ENCODE peak calls at places on chromosomes 5 and 9, in six cellular contexts. G, E, F, J, O and V are unnamed samples.

GRCh38 chr5:82045526-82046267 is 73.9 kb downstream of the ATG10 start:
- DNase-seq in O (no peak), G (no peak), J (no peak), E (no peak), F (no peak), V (no peak)

GRCh38 chr5:65255294-65255693 is 226.4 kb downstream of the ADAMTS6 start:
- DNase-seq in F (no peak), E (no peak), O (no peak), J (no peak), G (no peak), V (no peak)

GRCh38 chr5:14501353-14502162 is 80.0 kb upstream of the OTULINL start:
- DNase-seq in F (no peak), O (no peak), J (no peak), G (no peak), E (no peak), V (no peak)

GRCh38 chr5:121257621-121258020 is 594.1 kb upstream of the FTMT start:
- DNase-seq in O (no peak), F (no peak), G (no peak), E (no peak), J (no peak), V (no peak)

GRCh38 chr5:92916036-92916435 is 665.0 kb downstream of the NR2F1-AS1 start:
- DNase-seq in O (no peak), J (no peak), E (no peak), G (peak), F (no peak), V (no peak)

GRCh38 chr5:102700916-102701315 is 54.2 kb upstream of the PAM start:
- DNase-seq in J (no peak), O (no peak), E (no peak), F (no peak), G (no peak), V (no peak)

GRCh38 chr5:131649160-131649559 is 14.1 kb upstream of the RAPGEF6 start:
- DNase-seq in G (no peak), J (no peak), O (no peak), F (no peak), E (no peak), V (no peak)

GRCh38 chr9:75803130-75803529 is 87.3 kb upstream of the PCSK5 start:
- DNase-seq in G (no peak), E (no peak), F (no peak), J (no peak), O (no peak), V (no peak)

GRCh38 chr5:64487283-64487682 is 18.5 kb upstream of the RGS7BP start:
- DNase-seq in E (no peak), G (no peak), F (no peak), O (no peak), J (no peak), V (no peak)

GRCh38 chr5:5615569-5615968 is 193.1 kb downstream of the ICE1 start:
- DNase-seq in F (no peak), G (no peak), O (peak), J (no peak), E (no peak), V (no peak)

GRCh38 chr9:134590240-134591081 is 51.1 kb upstream of the COL5A1 start:
- DNase-seq in O (no peak), G (peak), E (no peak), J (no peak), F (no peak), V (no peak)

GRCh38 chr5:62582198-62582597 is 3.6 kb downstream of the LRRC70 start:
- DNase-seq in E (no peak), J (no peak), O (no peak), F (no peak), G (no peak), V (no peak)

GRCh38 chr5:33180900-33181299 is 259.9 kb upstream of the TARS1 start:
- DNase-seq in F (no peak), O (no peak), E (no peak), J (no peak), G (no peak), V (no peak)

GRCh38 chr9:113962391-113962790 is 86.3 kb downstream of the ZNF618 start:
- DNase-seq in F (no peak), O (no peak), G (no peak), E (no peak), J (no peak), V (no peak)
- TF ChIP-seq GABPA in F (no peak), O (no peak), G (no peak), E (no peak), J (no peak), V (no peak)

GRCh38 chr5:139997276-139997675 is 45.8 kb downstream of the NRG2 start:
- DNase-seq in G (peak), F (no peak), O (no peak), J (no peak), E (no peak), V (no peak)
- TF ChIP-seq POLR2AphosphoS5 in G (no peak), F (no peak), O (no peak), J (no peak), E (no peak), V (no peak)

GRCh38 chr9:124339603-124340146 is 75.6 kb downstream of the PSMB7 start:
- DNase-seq in G (no peak), F (no peak), O (no peak), J (no peak), E (no peak), V (no peak)
- H3K27ac ChIP-seq in G (no peak), F (no peak), O (no peak), J (peak), E (no peak), V (no peak)

GRCh38 chr9:69905291-69905690 is 84.7 kb downstream of the CFAP95 start:
- DNase-seq in J (no peak), E (no peak), G (no peak), O (no peak), F (no peak), V (no peak)
- TF ChIP-seq GABPA in J (no peak), E (no peak), G (no peak), O (no peak), F (no peak), V (no peak)

DNA sequence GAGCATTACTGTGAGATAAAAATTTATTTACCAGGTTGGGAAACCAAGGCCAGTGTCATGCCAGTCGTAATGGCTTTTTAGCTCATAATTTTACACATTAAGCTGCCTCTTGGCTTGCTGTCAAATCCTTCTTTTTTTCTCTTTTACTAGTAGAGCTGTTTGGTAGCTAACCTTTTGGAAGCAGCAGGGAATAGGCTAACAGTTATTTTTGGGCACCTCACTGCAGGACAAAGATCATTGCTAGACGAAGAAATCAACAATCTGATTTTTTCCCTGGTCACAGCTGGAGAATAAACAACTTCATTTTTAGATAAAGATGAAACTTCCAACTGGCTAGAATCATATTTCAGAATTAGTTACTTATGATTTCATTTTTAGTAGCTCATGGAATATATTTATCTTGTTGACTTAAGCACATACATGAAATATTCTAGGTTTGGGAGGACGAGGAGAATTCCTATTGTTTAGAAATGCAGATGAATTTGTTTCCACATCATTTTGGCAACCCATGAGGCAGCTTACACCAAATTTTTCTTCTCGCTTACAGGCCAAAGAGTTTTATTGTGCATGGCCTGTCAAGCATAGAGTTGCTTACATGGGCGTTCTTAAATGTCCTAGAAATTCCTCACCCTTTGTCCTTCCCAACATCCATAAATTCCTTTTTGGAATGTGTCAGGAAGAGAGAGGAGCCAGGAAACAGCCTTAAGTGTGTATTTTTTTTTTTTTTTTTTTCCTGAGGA is 19.6 kb downstream of the TNC start:
- DNase-seq in E (no peak), G (no peak), F (no peak), J (no peak), O (no peak), V (no peak)
- TF ChIP-seq POLR2AphosphoS5 in E (no peak), G (no peak), F (no peak), J (no peak), O (no peak), V (no peak)

DNA sequence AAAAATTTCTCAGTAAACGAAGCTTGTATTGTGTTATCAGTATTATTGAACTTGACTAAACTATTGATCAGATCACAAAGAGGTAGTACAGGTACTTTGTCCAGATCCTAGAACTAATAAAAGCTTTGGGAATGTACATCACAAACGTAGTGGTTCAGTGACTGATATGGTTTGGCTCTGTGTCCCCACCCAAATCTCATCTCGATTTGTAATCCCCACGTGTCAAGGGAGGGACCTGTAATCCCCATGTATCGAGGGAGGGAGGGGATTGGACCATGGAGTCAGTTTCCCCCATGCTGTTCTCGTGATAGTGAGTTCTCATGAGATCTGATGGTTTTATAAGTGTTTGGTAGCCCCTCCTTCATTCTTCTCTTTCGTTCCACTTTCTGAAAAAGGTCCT is 100.9 kb downstream of the ARRDC3 start:
- DNase-seq in J (no peak), E (no peak), O (no peak), G (no peak), F (no peak), V (no peak)
- H3K27ac ChIP-seq in J (no peak), E (no peak), O (no peak), G (no peak), F (no peak), V (no peak)

GRCh38 chr5:115179959-115180709 is 10.4 kb upstream of the TRIM36 start:
- DNase-seq in J (peak), E (no peak), F (no peak), G (no peak), O (peak), V (peak)
- TF ChIP-seq GABPA in J (no peak), E (no peak), F (peak), G (no peak), O (no peak), V (no peak)

GRCh38 chr5:72550595-72550994 is 43.4 kb upstream of the ZNF366 start:
- DNase-seq in O (no peak), F (no peak), E (no peak), G (no peak), J (no peak), V (no peak)
- TF ChIP-seq POLR2AphosphoS5 in O (no peak), F (no peak), E (no peak), G (no peak), J (no peak), V (no peak)

GRCh38 chr9:129403743-129404620 is 216.9 kb downstream of the C9orf50 start:
- DNase-seq in O (peak), J (no peak), E (no peak), G (no peak), F (no peak), V (no peak)
- H3K27ac ChIP-seq in O (no peak), J (no peak), E (no peak), G (no peak), F (no peak), V (no peak)

GRCh38 chr5:67541869-67542268 is 345.3 kb upstream of the CD180 start:
- DNase-seq in E (no peak), J (no peak), O (no peak), G (no peak), F (no peak), V (no peak)

GRCh38 chr5:67538855-67539506 is 342.4 kb upstream of the CD180 start:
- DNase-seq in J (no peak), G (no peak), O (no peak), F (no peak), E (no peak), V (no peak)

GRCh38 chr5:67536892-67537291 is 340.3 kb upstream of the CD180 start:
- DNase-seq in E (no peak), F (no peak), O (no peak), G (no peak), J (no peak), V (no peak)

GRCh38 chr5:67538343-67538670 is 341.7 kb upstream of the CD180 start:
- DNase-seq in E (no peak), O (no peak), G (no peak), J (no peak), F (no peak), V (no peak)

GRCh38 chr5:67537439-67538342 is 341.1 kb upstream of the CD180 start:
- DNase-seq in E (no peak), O (no peak), G (no peak), F (no peak), J (no peak), V (no peak)
- TF ChIP-seq GABPA in E (no peak), O (no peak), G (no peak), F (no peak), J (no peak), V (no peak)